ENCODE peak calls at places on chromosomes 4 and X, in eight cellular contexts. V is AG10803; G is NCI-H2081; C is WTC11; S is NCI-H1930; T is AG04449; Q is CD4-positive, CD25-positive, alpha-beta regulatory T cell; B is substantia nigra. X is an unnamed sample.
A peak's percentile ranks its signal among the peaks of the same experiment; 100 is the strongest.

GRCh38 chr4:158015241-158015640 is 157.6 kb downstream of the GASK1B start:
- DNase-seq in T (no peak), B (no peak), S (no peak), V (peak; percentile 33), C (no peak), G (no peak), Q (no peak), X (peak; percentile 56)

GRCh38 chr4:81352476-81352875 is 119.2 kb downstream of the RASGEF1B start:
- DNase-seq in G (no peak), T (peak; percentile 7), B (no peak), Q (no peak), V (peak; percentile 78), S (no peak), C (no peak), X (no peak)

GRCh38 chr4:952881-953573 is 20.3 kb downstream of the DGKQ start:
- DNase-seq in C (no peak), S (no peak), B (no peak), Q (no peak), G (no peak), V (no peak), T (no peak), X (no peak)

GRCh38 chr4:35511851-35512250 is 732.5 kb downstream of the ARAP2 start:
- DNase-seq in C (no peak), V (no peak), B (no peak), S (no peak), G (no peak), Q (no peak), T (no peak), X (no peak)

GRCh38 chrX:40006025-40007017 is 91.4 kb downstream of the BCOR start:
- DNase-seq in G (no peak), V (no peak), S (no peak), Q (no peak), T (no peak), C (peak; percentile 65), B (peak; percentile 6), X (no peak)

GRCh38 chrX:47751670-47752069 is 85.0 kb upstream of the ZNF81 start:
- DNase-seq in T (no peak), S (peak; percentile 2), G (peak; percentile 7), C (peak; percentile 66), B (no peak), Q (peak; percentile 38), V (peak; percentile 26), X (peak; percentile 0)

GRCh38 chr4:52619591-52619931 is 39.5 kb downstream of the USP46 start:
- DNase-seq in C (no peak), G (no peak), B (no peak), V (no peak), T (no peak), S (no peak), Q (no peak), X (no peak)

GRCh38 chr4:42281324-42282020 is 115.8 kb upstream of the SHISA3 start:
- DNase-seq in Q (no peak), T (no peak), S (no peak), B (no peak), V (no peak), G (no peak), C (no peak), X (no peak)

GRCh38 chrX:55056820-55057690 is 17.8 kb upstream of the PAGE2B start:
- DNase-seq in Q (peak; percentile 54), C (no peak), S (no peak), B (no peak), T (no peak), G (no peak), V (peak; percentile 6), X (peak; percentile 0)

GRCh38 chrX:21373637-21374162 is 518 bp upstream of the CNKSR2 start:
- DNase-seq in B (no peak), Q (peak; percentile 40), G (no peak), T (no peak), S (no peak), V (no peak), C (no peak), X (no peak)

GRCh38 chr4:124903995-124904722 is 191.6 kb upstream of the ANKRD50 start:
- DNase-seq in C (no peak), G (peak; percentile 25), S (no peak), V (peak; percentile 43), Q (no peak), T (no peak), B (no peak), X (peak; percentile 38)

GRCh38 chrX:2828404-2829065 is at the start of gene GYG2:
- DNase-seq in C (peak; percentile 67), Q (no peak), B (no peak), V (no peak), S (no peak), T (no peak), G (no peak), X (no peak)

GRCh38 chr4:152723236-152723635 is 43.4 kb upstream of the TMEM154 start:
- DNase-seq in C (no peak), T (no peak), G (no peak), B (no peak), Q (no peak), S (no peak), V (no peak), X (no peak)

GRCh38 chr4:180164799-180165198 is 2078.4 kb upstream of the TENM3 start:
- DNase-seq in V (no peak), Q (no peak), T (no peak), B (no peak), C (no peak), G (no peak), S (no peak), X (no peak)

GRCh38 chr4:54372951-54373350 is 143.9 kb downstream of the PDGFRA start:
- DNase-seq in B (no peak), V (no peak), S (no peak), G (no peak), Q (no peak), C (no peak), T (no peak), X (no peak)

GRCh38 chr4:76153356-76153755 is 5.2 kb upstream of the NUP54 start:
- DNase-seq in Q (no peak), C (no peak), B (no peak), S (no peak), V (no peak), T (no peak), G (no peak), X (no peak)

GRCh38 chr4:82247629-82248028 is 126.2 kb downstream of the HNRNPD start:
- DNase-seq in G (no peak), V (no peak), Q (no peak), C (peak; percentile 30), T (no peak), S (no peak), B (no peak), X (no peak)

GRCh38 chr4:170079981-170080380 is 9.8 kb downstream of the AADAT start:
- DNase-seq in G (no peak), B (no peak), T (no peak), C (no peak), V (peak; percentile 6), S (no peak), Q (no peak), X (no peak)

GRCh38 chr4:148116264-148116663 is 325.9 kb downstream of the NR3C2 start:
- DNase-seq in Q (no peak), B (no peak), T (peak; percentile 59), G (peak; percentile 24), S (no peak), V (peak; percentile 83), C (no peak), X (peak; percentile 23)

GRCh38 chr4:85475631-85476233 is 782 bp downstream of the ARHGAP24 start:
- DNase-seq in T (no peak), B (no peak), C (no peak), V (peak; percentile 53), Q (no peak), S (no peak), G (no peak), X (peak; percentile 26)

GRCh38 chrX:72243472-72243871 is 4.6 kb upstream of the ERCC6L start:
- DNase-seq in S (no peak), V (peak; percentile 12), G (no peak), Q (peak; percentile 40), C (no peak), B (no peak), T (no peak), X (peak; percentile 16)

GRCh38 chrX:15960237-15960636 is 105.6 kb upstream of the AP1S2 start:
- DNase-seq in B (no peak), T (no peak), S (no peak), Q (no peak), C (no peak), G (no peak), V (no peak), X (no peak)

GRCh38 chr4:87843936-87844335 is 11.2 kb downstream of the MEPE start:
- DNase-seq in B (no peak), G (no peak), V (peak; percentile 82), T (peak; percentile 63), S (no peak), Q (no peak), C (no peak), X (peak; percentile 74)

GRCh38 chr4:40990202-40990898 is 224.0 kb downstream of the APBB2 start:
- DNase-seq in S (no peak), C (no peak), T (peak; percentile 95), Q (no peak), B (no peak), G (no peak), V (peak; percentile 99), X (peak; percentile 93)

GRCh38 chrX:119871599-119872395 is at the start of the genes NDUFA1 and RNF113A:
- DNase-seq in B (peak; percentile 74), Q (peak; percentile 94), T (no peak), S (peak; percentile 54), C (peak; percentile 70), V (peak; percentile 85), G (peak; percentile 94), X (peak; percentile 80)